ENCODE peak calls at places on chromosome 15, in eight cellular contexts. E is T-helper 9 cell, W is fibroblast of the conjunctiva, V is hypothalamus, M is islet precursor cell, N is NCI-H510A, O is epithelial cell of esophagus, Y is NCI-H1105. S is an unnamed sample.

GRCh38 chr15:69794643-69795461 is 302.9 kb downstream of the TLE3 start:
- DNase-seq in E (no peak), W (no peak), V (no peak), M (peak; percentile 86), N (no peak), O (peak; percentile 42), Y (no peak), S (no peak)

GRCh38 chr15:68401496-68402431 is 30.2 kb downstream of the ITGA11 start:
- DNase-seq in E (no peak), W (no peak), V (no peak), M (peak; percentile 25), N (no peak), O (no peak), Y (no peak), S (no peak)

GRCh38 chr15:95988574-95988887 is 342.0 kb upstream of the NR2F2 start:
- DNase-seq in E (no peak), W (peak; percentile 27), V (no peak), M (no peak), N (no peak), O (no peak), Y (no peak), S (no peak)

GRCh38 chr15:38176155-38176554 is 76.5 kb upstream of the SPRED1 start:
- DNase-seq in E (no peak), W (no peak), V (no peak), M (no peak), N (no peak), O (peak; percentile 51), Y (no peak), S (no peak)

GRCh38 chr15:88400069-88400468 is 67.1 kb downstream of the MRPL46 start:
- DNase-seq in E (no peak), W (no peak), V (no peak), M (no peak), N (no peak), O (no peak), Y (no peak), S (no peak)

GRCh38 chr15:98391131-98391530 is 257.2 kb upstream of the IGF1R start:
- DNase-seq in E (no peak), W (no peak), V (no peak), M (no peak), N (no peak), O (no peak), Y (no peak), S (no peak)

GRCh38 chr15:73240864-73241499 is 127.8 kb downstream of the HCN4 start:
- DNase-seq in E (peak; percentile 63), W (peak; percentile 50), V (no peak), M (peak; percentile 79), N (no peak), O (peak; percentile 76), Y (peak; percentile 35), S (no peak)

GRCh38 chr15:57335326-57336118 is 40.8 kb upstream of the CGNL1 start:
- DNase-seq in E (no peak), W (no peak), V (no peak), M (peak; percentile 83), N (no peak), O (no peak), Y (no peak), S (no peak)

GRCh38 chr15:23890218-23890617 is 203.1 kb upstream of the NDN start:
- DNase-seq in E (no peak), W (no peak), V (no peak), M (no peak), N (no peak), O (no peak), Y (no peak), S (no peak)

GRCh38 chr15:68543546-68544008 is 35.2 kb upstream of the CORO2B start:
- DNase-seq in E (no peak), W (no peak), V (no peak), M (no peak), N (no peak), O (no peak), Y (no peak), S (no peak)

GRCh38 chr15:40477703-40478269 is 7.0 kb downstream of the CHST14 start:
- DNase-seq in E (no peak), W (no peak), V (no peak), M (no peak), N (no peak), O (peak; percentile 75), Y (no peak), S (no peak)

GRCh38 chr15:100704281-100705055 is 102.1 kb downstream of the ASB7 start:
- DNase-seq in E (no peak), W (no peak), V (no peak), M (peak; percentile 7), N (no peak), O (peak; percentile 96), Y (no peak), S (no peak)

GRCh38 chr15:38127306-38127731 is 125.3 kb upstream of the SPRED1 start:
- DNase-seq in E (no peak), W (no peak), V (no peak), M (no peak), N (no peak), O (peak; percentile 51), Y (no peak), S (no peak)

GRCh38 chr15:80251505-80252280 is at the start of gene CTXND1:
- DNase-seq in E (no peak), W (no peak), V (no peak), M (peak; percentile 63), N (no peak), O (no peak), Y (no peak), S (no peak)

GRCh38 chr15:72426753-72427152 is 28.6 kb downstream of the TMEM202 start:
- DNase-seq in E (no peak), W (no peak), V (no peak), M (no peak), N (no peak), O (no peak), Y (no peak), S (no peak)

GRCh38 chr15:89017370-89018066 is 70.7 kb upstream of the ABHD2 start:
- DNase-seq in E (peak; percentile 89), W (peak; percentile 62), V (no peak), M (peak; percentile 92), N (peak; percentile 36), O (peak; percentile 79), Y (peak; percentile 66), S (no peak)

GRCh38 chr15:75925440-75925839 is 21.8 kb downstream of the FBXO22 start:
- DNase-seq in E (no peak), W (no peak), V (no peak), M (no peak), N (no peak), O (no peak), Y (no peak), S (no peak)

GRCh38 chr15:52466134-52466701 is 62.5 kb downstream of the MYO5A start:
- DNase-seq in E (no peak), W (no peak), V (no peak), M (no peak), N (no peak), O (no peak), Y (no peak), S (no peak)

GRCh38 chr15:39586387-39587171 is 5.7 kb downstream of the THBS1 start:
- DNase-seq in E (no peak), W (peak; percentile 66), V (no peak), M (no peak), N (no peak), O (peak; percentile 48), Y (no peak), S (no peak)

S was measured in DMS 273 treated with DMSO at 0.1 percent for 48 hours.